ENCODE peak calls at places on chromosomes 16 and 17, in four cellular contexts. One of them, this sample, is unnamed.

GRCh38 chr17:80261159-80261894 is 675 bp downstream of the RNF213 start:
- DNase-seq in fibroblast of pulmonary artery: peak; percentile 64
- DNase-seq in GM04503: no peak
- DNase-seq in A172: peak; percentile 65
- DNase-seq in this sample: peak; percentile 51

GRCh38 chr17:37256627-37257026 is 119.2 kb upstream of the C17orf78 start:
- DNase-seq in fibroblast of pulmonary artery: no peak
- DNase-seq in GM04503: no peak
- DNase-seq in A172: no peak
- DNase-seq in this sample: no peak

GRCh38 chr17:2710804-2711607 is 558 bp downstream of the CLUH start:
- DNase-seq in fibroblast of pulmonary artery: no peak
- DNase-seq in GM04503: no peak
- DNase-seq in A172: no peak
- DNase-seq in this sample: no peak

GRCh38 chr16:67537270-67537635 is 8.6 kb downstream of the RIPOR1 start:
- DNase-seq in fibroblast of pulmonary artery: peak; percentile 57
- DNase-seq in GM04503: no peak
- DNase-seq in A172: no peak
- DNase-seq in this sample: peak; percentile 47

GRCh38 chr16:2388875-2389433 is 40.3 kb upstream of the CCNF start:
- DNase-seq in fibroblast of pulmonary artery: peak; percentile 27
- DNase-seq in GM04503: peak; percentile 31
- DNase-seq in A172: no peak
- DNase-seq in this sample: peak; percentile 18

GRCh38 chr17:14302421-14303099 is 1.7 kb downstream of the HS3ST3B1 start:
- DNase-seq in fibroblast of pulmonary artery: peak; percentile 83
- DNase-seq in GM04503: no peak
- DNase-seq in A172: no peak
- DNase-seq in this sample: peak; percentile 83

GRCh38 chr16:20735504-20735903 is 6.1 kb downstream of the THUMPD1 start:
- DNase-seq in fibroblast of pulmonary artery: peak; percentile 5
- DNase-seq in GM04503: no peak
- DNase-seq in A172: no peak
- DNase-seq in this sample: no peak

GRCh38 chr17:65553646-65554567 is 7.5 kb downstream of the AXIN2 start:
- DNase-seq in fibroblast of pulmonary artery: no peak
- DNase-seq in GM04503: no peak
- DNase-seq in A172: no peak
- DNase-seq in this sample: no peak

GRCh38 chr16:72203401-72203800 is 31.4 kb upstream of the PMFBP1 start:
- DNase-seq in fibroblast of pulmonary artery: peak; percentile 53
- DNase-seq in GM04503: no peak
- DNase-seq in A172: peak; percentile 64
- DNase-seq in this sample: peak; percentile 68

GRCh38 chr17:49582789-49583188 is 7.1 kb downstream of the NXPH3 start:
- DNase-seq in fibroblast of pulmonary artery: no peak
- DNase-seq in GM04503: no peak
- DNase-seq in A172: peak; percentile 71
- DNase-seq in this sample: peak; percentile 77

GRCh38 chr17:76725580-76726230 is 701 bp downstream of the JMJD6 start:
- DNase-seq in fibroblast of pulmonary artery: peak; percentile 28
- DNase-seq in GM04503: no peak
- DNase-seq in A172: peak; percentile 33
- DNase-seq in this sample: peak; percentile 52

GRCh38 chr17:4187076-4187475 is 44.1 kb downstream of the CYB5D2 start:
- DNase-seq in fibroblast of pulmonary artery: no peak
- DNase-seq in GM04503: no peak
- DNase-seq in A172: no peak
- DNase-seq in this sample: no peak

GRCh38 chr16:74092336-74092735 is 204.3 kb upstream of the PSMD7 start:
- DNase-seq in fibroblast of pulmonary artery: no peak
- DNase-seq in GM04503: no peak
- DNase-seq in A172: no peak
- DNase-seq in this sample: no peak

This sample was measured in M059J.